ENCODE peak calls at places on chromosomes 3 and 15, in nine cellular contexts. M, I, Y, S, U, X, K, R and V are unnamed samples.

GRCh38 chr15:44300567-44300966 is 12.0 kb downstream of the GOLM2 start:
- DNase-seq in X (no peak), U (no peak), K (no peak), I (no peak), R (no peak), S (no peak), Y (no peak), M (no peak), V (no peak)

GRCh38 chr3:101988591-101988990 is 139.3 kb downstream of the NFKBIZ start:
- DNase-seq in U (no peak), Y (no peak), M (no peak), S (no peak), X (no peak), I (no peak), R (no peak), K (no peak), V (no peak)

GRCh38 chr3:37295925-37296324 is 121.5 kb upstream of the LRRFIP2 start:
- DNase-seq in X (no peak), R (no peak), U (no peak), Y (no peak), M (no peak), I (no peak), K (peak), S (no peak), V (no peak)

GRCh38 chr15:82651708-82652107 is 4.5 kb upstream of the CPEB1 start:
- DNase-seq in S (no peak), Y (no peak), I (no peak), X (no peak), K (no peak), R (no peak), U (no peak), M (no peak), V (no peak)

GRCh38 chr3:49313902-49314676 is 25.8 kb downstream of the USP4 start:
- DNase-seq in X (no peak), U (no peak), S (no peak), K (peak), R (no peak), M (no peak), I (no peak), Y (no peak), V (no peak)

GRCh38 chr3:152707314-152707713 is 127.6 kb upstream of the P2RY1 start:
- DNase-seq in S (no peak), M (no peak), X (no peak), I (no peak), U (peak), K (peak), Y (no peak), R (no peak), V (no peak)

GRCh38 chr3:35737080-35737479 is 97.8 kb downstream of the ARPP21 start:
- DNase-seq in I (no peak), Y (no peak), X (no peak), M (no peak), K (no peak), R (no peak), S (no peak), U (no peak), V (no peak)

GRCh38 chr3:71168961-71169411 is 414.5 kb downstream of the FOXP1 start:
- DNase-seq in I (no peak), S (no peak), M (no peak), X (no peak), R (no peak), K (no peak), U (peak), Y (no peak), V (no peak)

GRCh38 chr3:140391041-140391440 is 286.8 kb upstream of the TRIM42 start:
- DNase-seq in M (no peak), K (no peak), R (no peak), I (no peak), Y (no peak), X (no peak), S (peak), U (peak), V (no peak)

GRCh38 chr3:25427155-25428002 is 684 bp upstream of the RARB start:
- DNase-seq in U (no peak), M (peak), X (no peak), R (peak), I (no peak), K (peak), Y (peak), S (no peak), V (no peak)

GRCh38 chr15:29435811-29436210 is 166.2 kb upstream of the NSMCE3 start:
- DNase-seq in S (no peak), I (no peak), R (peak), X (no peak), U (no peak), K (no peak), M (peak), Y (no peak), V (no peak)

GRCh38 chr3:119336823-119337222 is 42.6 kb downstream of the ARHGAP31 start:
- DNase-seq in S (no peak), R (no peak), K (no peak), X (no peak), Y (no peak), M (no peak), I (no peak), U (no peak), V (no peak)

GRCh38 chr15:39300451-39301153 is 280.3 kb upstream of the THBS1 start:
- DNase-seq in R (peak), S (no peak), K (peak), U (peak), M (peak), Y (peak), X (no peak), I (peak), V (no peak)

GRCh38 chr15:71304681-71305080 is 189.4 kb downstream of the THSD4 start:
- DNase-seq in M (no peak), X (no peak), U (no peak), Y (no peak), R (no peak), I (no peak), S (no peak), K (peak), V (no peak)

GRCh38 chr3:172249039-172249438 is 199.2 kb downstream of the GHSR start:
- DNase-seq in U (no peak), Y (no peak), K (peak), I (peak), X (no peak), R (peak), S (no peak), M (peak), V (no peak)

GRCh38 chr3:16318216-16318615 is 53.2 kb downstream of the OXNAD1 start:
- DNase-seq in U (no peak), S (no peak), M (no peak), Y (no peak), R (no peak), I (no peak), K (peak), X (no peak), V (no peak)

GRCh38 chr15:70095387-70096214 is 2.1 kb downstream of the TLE3 start:
- DNase-seq in S (no peak), R (peak), X (peak), M (no peak), I (no peak), U (no peak), Y (no peak), K (no peak), V (peak)

GRCh38 chr15:101646652-101647051 is 5.5 kb downstream of the TM2D3 start:
- DNase-seq in M (no peak), U (no peak), Y (peak), S (no peak), I (no peak), K (peak), R (peak), X (no peak), V (no peak)

GRCh38 chr3:177464392-177465225 is 267.3 kb upstream of the TBL1XR1 start:
- DNase-seq in M (no peak), K (no peak), S (no peak), U (no peak), X (no peak), I (no peak), R (no peak), Y (no peak), V (no peak)

GRCh38 chr15:96336643-96337353 is 6.3 kb downstream of the NR2F2 start:
- DNase-seq in K (peak), X (no peak), I (no peak), Y (no peak), M (peak), S (no peak), R (peak), U (peak), V (no peak)

GRCh38 chr3:65402597-65402996 is 636.1 kb downstream of the MAGI1 start:
- DNase-seq in U (peak), I (peak), R (peak), S (no peak), K (peak), Y (peak), M (peak), X (no peak), V (no peak)

GRCh38 chr3:106119691-106120090 is 250.9 kb upstream of the CBLB start:
- DNase-seq in M (peak), R (peak), X (no peak), K (peak), U (no peak), I (no peak), S (no peak), Y (peak), V (no peak)

GRCh38 chr15:65132841-65133549 is 613 bp downstream of the PDCD7 start:
- DNase-seq in X (peak), U (peak), S (peak), K (peak), Y (peak), R (peak), I (peak), M (peak), V (peak)

GRCh38 chr3:110779581-110779980 is 292.0 kb upstream of the NECTIN3 start:
- DNase-seq in R (no peak), U (no peak), S (no peak), K (peak), Y (no peak), I (no peak), X (no peak), M (no peak), V (no peak)

GRCh38 chr15:65393091-65393490 is 15.3 kb upstream of the IGDCC3 start:
- DNase-seq in S (no peak), R (no peak), I (no peak), X (no peak), Y (no peak), U (no peak), K (no peak), M (no peak), V (no peak)

GRCh38 chr3:33392703-33393125 is 47.5 kb downstream of the UBP1 start:
- DNase-seq in R (peak), Y (peak), I (peak), S (no peak), M (peak), K (peak), U (no peak), X (no peak), V (no peak)

GRCh38 chr15:31504462-31504839 is 177.8 kb downstream of the KLF13 start:
- DNase-seq in K (no peak), X (no peak), S (no peak), I (no peak), U (no peak), R (no peak), Y (no peak), M (no peak), V (no peak)

GRCh38 chr3:66338927-66339326 is 118.1 kb downstream of the SLC25A26 start:
- DNase-seq in X (no peak), K (peak), S (no peak), M (peak), U (no peak), R (peak), I (no peak), Y (no peak), V (no peak)

GRCh38 chr15:27095809-27096580 is 125.0 kb downstream of the GABRG3 start:
- DNase-seq in M (no peak), X (no peak), S (peak), I (no peak), U (no peak), Y (no peak), K (no peak), R (no peak), V (no peak)

GRCh38 chr3:73605388-73605787 is 19.4 kb downstream of the PDZRN3 start:
- DNase-seq in Y (no peak), I (no peak), X (no peak), M (no peak), K (peak), S (no peak), U (no peak), R (peak), V (no peak)

GRCh38 chr15:78070049-78070698 is 7.3 kb downstream of the TBC1D2B start:
- DNase-seq in M (no peak), I (no peak), K (no peak), S (no peak), U (no peak), Y (no peak), R (no peak), X (no peak), V (no peak)

GRCh38 chr15:68278345-68279217 is 1.0 kb downstream of the FEM1B start:
- DNase-seq in R (peak), I (no peak), S (peak), U (no peak), X (no peak), K (peak), Y (peak), M (peak), V (no peak)

GRCh38 chr15:88115529-88116152 is 140.9 kb downstream of the NTRK3 start:
- DNase-seq in X (no peak), R (no peak), I (no peak), S (no peak), U (no peak), Y (no peak), M (peak), K (no peak), V (no peak)

GRCh38 chr3:198071602-198072285 is 111.7 kb downstream of the LMLN start:
- DNase-seq in X (no peak), R (peak), Y (peak), S (no peak), M (peak), U (peak), K (peak), I (peak), V (no peak)

GRCh38 chr3:42195879-42196330 is 70.1 kb downstream of the CCK start:
- DNase-seq in K (peak), U (no peak), M (no peak), Y (no peak), R (no peak), I (no peak), X (no peak), S (no peak), V (no peak)

GRCh38 chr3:114442251-114442650 is 148.4 kb downstream of the TIGIT start:
- DNase-seq in I (no peak), K (peak), S (no peak), R (peak), M (peak), U (no peak), X (no peak), Y (no peak), V (no peak)

GRCh38 chr15:82569834-82570233 is 29.6 kb upstream of the RPS17 start:
- DNase-seq in S (no peak), R (no peak), X (no peak), I (no peak), M (no peak), U (no peak), Y (no peak), K (no peak), V (no peak)